ENCODE peak calls at places on chromosomes 13 and 19, in ten cellular contexts. One of them, this sample, is unnamed.

GRCh38 chr19:2962018-2962670 is 15.2 kb upstream of the TLE6 start:
- DNase-seq in retina: peak
- DNase-seq in foreskin fibroblast: peak
- DNase-seq in activated T-helper 2 cell treated with anti-CD3 and anti-CD28 coated beads, Interferon-gamma antibody, Interleukin-2, Interleukin-4, amounts not matched to agents 10 μg/mL and 5 μg/mL and 100 μg/mL, durations not matched to agents 14 hours and 24 hours and 36 hours: peak
- DNase-seq in left colon: no peak
- DNase-seq in adrenal gland: no peak
- DNase-seq in stimulated activated CD8-positive, alpha-beta memory T cell treated with anti-CD3 and anti-CD28 coated beads, Interleukin-7, amount 100 ng/mL, for 1 hour: no peak
- DNase-seq in heart right ventricle: peak
- DNase-seq in NCI-H774: peak
- DNase-seq in Peyer's patch: no peak
- DNase-seq in this sample: peak

GRCh38 chr13:29479716-29480492 is 115.6 kb downstream of the SLC7A1 start:
- DNase-seq in retina: no peak
- DNase-seq in foreskin fibroblast: no peak
- DNase-seq in activated T-helper 2 cell treated with anti-CD3 and anti-CD28 coated beads, Interferon-gamma antibody, Interleukin-2, Interleukin-4, amounts not matched to agents 10 μg/mL and 5 μg/mL and 100 μg/mL, durations not matched to agents 14 hours and 24 hours and 36 hours: no peak
- DNase-seq in left colon: no peak
- DNase-seq in adrenal gland: no peak
- DNase-seq in stimulated activated CD8-positive, alpha-beta memory T cell treated with anti-CD3 and anti-CD28 coated beads, Interleukin-7, amount 100 ng/mL, for 1 hour: no peak
- DNase-seq in heart right ventricle: no peak
- DNase-seq in NCI-H774: no peak
- DNase-seq in Peyer's patch: no peak
- DNase-seq in this sample: no peak

GRCh38 chr19:48480151-48480475 is 10.9 kb downstream of the CYTH2 start:
- DNase-seq in retina: peak
- DNase-seq in foreskin fibroblast: peak
- DNase-seq in activated T-helper 2 cell treated with anti-CD3 and anti-CD28 coated beads, Interferon-gamma antibody, Interleukin-2, Interleukin-4, amounts not matched to agents 10 μg/mL and 5 μg/mL and 100 μg/mL, durations not matched to agents 14 hours and 24 hours and 36 hours: no peak
- DNase-seq in left colon: peak
- DNase-seq in adrenal gland: no peak
- DNase-seq in stimulated activated CD8-positive, alpha-beta memory T cell treated with anti-CD3 and anti-CD28 coated beads, Interleukin-7, amount 100 ng/mL, for 1 hour: no peak
- DNase-seq in heart right ventricle: peak
- DNase-seq in NCI-H774: no peak
- DNase-seq in Peyer's patch: no peak
- DNase-seq in this sample: no peak

GRCh38 chr19:2113436-2114211 is 16.9 kb downstream of the IZUMO4 start:
- DNase-seq in retina: no peak
- DNase-seq in foreskin fibroblast: no peak
- DNase-seq in activated T-helper 2 cell treated with anti-CD3 and anti-CD28 coated beads, Interferon-gamma antibody, Interleukin-2, Interleukin-4, amounts not matched to agents 10 μg/mL and 5 μg/mL and 100 μg/mL, durations not matched to agents 14 hours and 24 hours and 36 hours: no peak
- DNase-seq in left colon: no peak
- DNase-seq in adrenal gland: no peak
- DNase-seq in stimulated activated CD8-positive, alpha-beta memory T cell treated with anti-CD3 and anti-CD28 coated beads, Interleukin-7, amount 100 ng/mL, for 1 hour: no peak
- DNase-seq in heart right ventricle: no peak
- DNase-seq in NCI-H774: no peak
- DNase-seq in Peyer's patch: no peak
- DNase-seq in this sample: no peak

GRCh38 chr13:107091386-107091785 is 523.4 kb upstream of the ARGLU1 start:
- DNase-seq in retina: no peak
- DNase-seq in foreskin fibroblast: no peak
- DNase-seq in activated T-helper 2 cell treated with anti-CD3 and anti-CD28 coated beads, Interferon-gamma antibody, Interleukin-2, Interleukin-4, amounts not matched to agents 10 μg/mL and 5 μg/mL and 100 μg/mL, durations not matched to agents 14 hours and 24 hours and 36 hours: no peak
- DNase-seq in left colon: no peak
- DNase-seq in adrenal gland: no peak
- DNase-seq in stimulated activated CD8-positive, alpha-beta memory T cell treated with anti-CD3 and anti-CD28 coated beads, Interleukin-7, amount 100 ng/mL, for 1 hour: no peak
- DNase-seq in heart right ventricle: no peak
- DNase-seq in NCI-H774: no peak
- DNase-seq in Peyer's patch: no peak
- DNase-seq in this sample: no peak

GRCh38 chr19:54916822-54917221 is 10.9 kb downstream of the NCR1 start:
- DNase-seq in retina: no peak
- DNase-seq in foreskin fibroblast: no peak
- DNase-seq in activated T-helper 2 cell treated with anti-CD3 and anti-CD28 coated beads, Interferon-gamma antibody, Interleukin-2, Interleukin-4, amounts not matched to agents 10 μg/mL and 5 μg/mL and 100 μg/mL, durations not matched to agents 14 hours and 24 hours and 36 hours: no peak
- DNase-seq in left colon: no peak
- DNase-seq in adrenal gland: no peak
- DNase-seq in stimulated activated CD8-positive, alpha-beta memory T cell treated with anti-CD3 and anti-CD28 coated beads, Interleukin-7, amount 100 ng/mL, for 1 hour: no peak
- DNase-seq in heart right ventricle: no peak
- DNase-seq in NCI-H774: no peak
- DNase-seq in Peyer's patch: no peak
- DNase-seq in this sample: peak

GRCh38 chr13:109479991-109480696 is 306.2 kb downstream of the IRS2 start:
- DNase-seq in retina: no peak
- DNase-seq in foreskin fibroblast: peak
- DNase-seq in activated T-helper 2 cell treated with anti-CD3 and anti-CD28 coated beads, Interferon-gamma antibody, Interleukin-2, Interleukin-4, amounts not matched to agents 10 μg/mL and 5 μg/mL and 100 μg/mL, durations not matched to agents 14 hours and 24 hours and 36 hours: no peak
- DNase-seq in left colon: no peak
- DNase-seq in adrenal gland: peak
- DNase-seq in stimulated activated CD8-positive, alpha-beta memory T cell treated with anti-CD3 and anti-CD28 coated beads, Interleukin-7, amount 100 ng/mL, for 1 hour: no peak
- DNase-seq in heart right ventricle: no peak
- DNase-seq in NCI-H774: no peak
- DNase-seq in Peyer's patch: no peak
- DNase-seq in this sample: no peak

GRCh38 chr19:51546650-51547396 is 15.4 kb upstream of the SIGLEC6 start:
- DNase-seq in retina: no peak
- DNase-seq in foreskin fibroblast: no peak
- DNase-seq in activated T-helper 2 cell treated with anti-CD3 and anti-CD28 coated beads, Interferon-gamma antibody, Interleukin-2, Interleukin-4, amounts not matched to agents 10 μg/mL and 5 μg/mL and 100 μg/mL, durations not matched to agents 14 hours and 24 hours and 36 hours: no peak
- DNase-seq in left colon: no peak
- DNase-seq in adrenal gland: no peak
- DNase-seq in stimulated activated CD8-positive, alpha-beta memory T cell treated with anti-CD3 and anti-CD28 coated beads, Interleukin-7, amount 100 ng/mL, for 1 hour: no peak
- DNase-seq in heart right ventricle: no peak
- DNase-seq in NCI-H774: no peak
- DNase-seq in Peyer's patch: no peak
- DNase-seq in this sample: no peak

GRCh38 chr19:8308891-8309291 is 733 bp upstream of the CD320 start:
- DNase-seq in retina: no peak
- DNase-seq in foreskin fibroblast: no peak
- DNase-seq in activated T-helper 2 cell treated with anti-CD3 and anti-CD28 coated beads, Interferon-gamma antibody, Interleukin-2, Interleukin-4, amounts not matched to agents 10 μg/mL and 5 μg/mL and 100 μg/mL, durations not matched to agents 14 hours and 24 hours and 36 hours: no peak
- DNase-seq in left colon: peak
- DNase-seq in adrenal gland: peak
- DNase-seq in stimulated activated CD8-positive, alpha-beta memory T cell treated with anti-CD3 and anti-CD28 coated beads, Interleukin-7, amount 100 ng/mL, for 1 hour: no peak
- DNase-seq in heart right ventricle: peak
- DNase-seq in NCI-H774: no peak
- DNase-seq in Peyer's patch: no peak
- DNase-seq in this sample: no peak

GRCh38 chr19:38079926-38080380 is 144.1 kb downstream of the DPF1 start:
- DNase-seq in retina: no peak
- DNase-seq in foreskin fibroblast: peak
- DNase-seq in activated T-helper 2 cell treated with anti-CD3 and anti-CD28 coated beads, Interferon-gamma antibody, Interleukin-2, Interleukin-4, amounts not matched to agents 10 μg/mL and 5 μg/mL and 100 μg/mL, durations not matched to agents 14 hours and 24 hours and 36 hours: no peak
- DNase-seq in left colon: no peak
- DNase-seq in adrenal gland: no peak
- DNase-seq in stimulated activated CD8-positive, alpha-beta memory T cell treated with anti-CD3 and anti-CD28 coated beads, Interleukin-7, amount 100 ng/mL, for 1 hour: no peak
- DNase-seq in heart right ventricle: no peak
- DNase-seq in NCI-H774: peak
- DNase-seq in Peyer's patch: no peak
- DNase-seq in this sample: peak

GRCh38 chr19:15288146-15288963 is 44.0 kb downstream of the BRD4 start:
- DNase-seq in retina: peak
- DNase-seq in foreskin fibroblast: no peak
- DNase-seq in activated T-helper 2 cell treated with anti-CD3 and anti-CD28 coated beads, Interferon-gamma antibody, Interleukin-2, Interleukin-4, amounts not matched to agents 10 μg/mL and 5 μg/mL and 100 μg/mL, durations not matched to agents 14 hours and 24 hours and 36 hours: no peak
- DNase-seq in left colon: peak
- DNase-seq in adrenal gland: no peak
- DNase-seq in stimulated activated CD8-positive, alpha-beta memory T cell treated with anti-CD3 and anti-CD28 coated beads, Interleukin-7, amount 100 ng/mL, for 1 hour: no peak
- DNase-seq in heart right ventricle: no peak
- DNase-seq in NCI-H774: no peak
- DNase-seq in Peyer's patch: no peak
- DNase-seq in this sample: peak

GRCh38 chr19:14906711-14907110 is 20.8 kb upstream of the OR7A17 start:
- DNase-seq in retina: no peak
- DNase-seq in foreskin fibroblast: no peak
- DNase-seq in activated T-helper 2 cell treated with anti-CD3 and anti-CD28 coated beads, Interferon-gamma antibody, Interleukin-2, Interleukin-4, amounts not matched to agents 10 μg/mL and 5 μg/mL and 100 μg/mL, durations not matched to agents 14 hours and 24 hours and 36 hours: no peak
- DNase-seq in left colon: no peak
- DNase-seq in adrenal gland: no peak
- DNase-seq in stimulated activated CD8-positive, alpha-beta memory T cell treated with anti-CD3 and anti-CD28 coated beads, Interleukin-7, amount 100 ng/mL, for 1 hour: no peak
- DNase-seq in heart right ventricle: no peak
- DNase-seq in NCI-H774: no peak
- DNase-seq in Peyer's patch: no peak
- DNase-seq in this sample: no peak

GRCh38 chr13:28582225-28582891 is 76.6 kb upstream of the POMP start:
- DNase-seq in retina: no peak
- DNase-seq in foreskin fibroblast: no peak
- DNase-seq in activated T-helper 2 cell treated with anti-CD3 and anti-CD28 coated beads, Interferon-gamma antibody, Interleukin-2, Interleukin-4, amounts not matched to agents 10 μg/mL and 5 μg/mL and 100 μg/mL, durations not matched to agents 14 hours and 24 hours and 36 hours: no peak
- DNase-seq in left colon: no peak
- DNase-seq in adrenal gland: no peak
- DNase-seq in stimulated activated CD8-positive, alpha-beta memory T cell treated with anti-CD3 and anti-CD28 coated beads, Interleukin-7, amount 100 ng/mL, for 1 hour: no peak
- DNase-seq in heart right ventricle: no peak
- DNase-seq in NCI-H774: no peak
- DNase-seq in Peyer's patch: no peak
- DNase-seq in this sample: no peak

GRCh38 chr13:74836628-74837027 is 645.3 kb downstream of the TBC1D4 start:
- DNase-seq in retina: no peak
- DNase-seq in foreskin fibroblast: no peak
- DNase-seq in activated T-helper 2 cell treated with anti-CD3 and anti-CD28 coated beads, Interferon-gamma antibody, Interleukin-2, Interleukin-4, amounts not matched to agents 10 μg/mL and 5 μg/mL and 100 μg/mL, durations not matched to agents 14 hours and 24 hours and 36 hours: no peak
- DNase-seq in left colon: no peak
- DNase-seq in adrenal gland: no peak
- DNase-seq in stimulated activated CD8-positive, alpha-beta memory T cell treated with anti-CD3 and anti-CD28 coated beads, Interleukin-7, amount 100 ng/mL, for 1 hour: no peak
- DNase-seq in heart right ventricle: no peak
- DNase-seq in NCI-H774: no peak
- DNase-seq in Peyer's patch: no peak
- DNase-seq in this sample: no peak

GRCh38 chr19:2391118-2391725 is 31.2 kb downstream of the TMPRSS9 start:
- DNase-seq in retina: peak
- DNase-seq in foreskin fibroblast: peak
- DNase-seq in activated T-helper 2 cell treated with anti-CD3 and anti-CD28 coated beads, Interferon-gamma antibody, Interleukin-2, Interleukin-4, amounts not matched to agents 10 μg/mL and 5 μg/mL and 100 μg/mL, durations not matched to agents 14 hours and 24 hours and 36 hours: peak
- DNase-seq in left colon: peak
- DNase-seq in adrenal gland: no peak
- DNase-seq in stimulated activated CD8-positive, alpha-beta memory T cell treated with anti-CD3 and anti-CD28 coated beads, Interleukin-7, amount 100 ng/mL, for 1 hour: peak
- DNase-seq in heart right ventricle: peak
- DNase-seq in NCI-H774: peak
- DNase-seq in Peyer's patch: no peak
- DNase-seq in this sample: no peak

GRCh38 chr13:95341441-95341840 is 40.2 kb upstream of the ABCC4 start:
- DNase-seq in retina: no peak
- DNase-seq in foreskin fibroblast: no peak
- DNase-seq in activated T-helper 2 cell treated with anti-CD3 and anti-CD28 coated beads, Interferon-gamma antibody, Interleukin-2, Interleukin-4, amounts not matched to agents 10 μg/mL and 5 μg/mL and 100 μg/mL, durations not matched to agents 14 hours and 24 hours and 36 hours: no peak
- DNase-seq in left colon: no peak
- DNase-seq in adrenal gland: no peak
- DNase-seq in stimulated activated CD8-positive, alpha-beta memory T cell treated with anti-CD3 and anti-CD28 coated beads, Interleukin-7, amount 100 ng/mL, for 1 hour: no peak
- DNase-seq in heart right ventricle: no peak
- DNase-seq in NCI-H774: no peak
- DNase-seq in Peyer's patch: no peak
- DNase-seq in this sample: no peak

GRCh38 chr19:2494447-2495129 is 18.7 kb downstream of the GADD45B start:
- DNase-seq in retina: peak
- DNase-seq in foreskin fibroblast: peak
- DNase-seq in activated T-helper 2 cell treated with anti-CD3 and anti-CD28 coated beads, Interferon-gamma antibody, Interleukin-2, Interleukin-4, amounts not matched to agents 10 μg/mL and 5 μg/mL and 100 μg/mL, durations not matched to agents 14 hours and 24 hours and 36 hours: peak
- DNase-seq in left colon: peak
- DNase-seq in adrenal gland: peak
- DNase-seq in stimulated activated CD8-positive, alpha-beta memory T cell treated with anti-CD3 and anti-CD28 coated beads, Interleukin-7, amount 100 ng/mL, for 1 hour: peak
- DNase-seq in heart right ventricle: peak
- DNase-seq in NCI-H774: peak
- DNase-seq in Peyer's patch: peak
- DNase-seq in this sample: peak

GRCh38 chr19:1131718-1132552 is 28.1 kb downstream of the GPX4 start:
- DNase-seq in retina: peak
- DNase-seq in foreskin fibroblast: peak
- DNase-seq in activated T-helper 2 cell treated with anti-CD3 and anti-CD28 coated beads, Interferon-gamma antibody, Interleukin-2, Interleukin-4, amounts not matched to agents 10 μg/mL and 5 μg/mL and 100 μg/mL, durations not matched to agents 14 hours and 24 hours and 36 hours: peak
- DNase-seq in left colon: peak
- DNase-seq in adrenal gland: peak
- DNase-seq in stimulated activated CD8-positive, alpha-beta memory T cell treated with anti-CD3 and anti-CD28 coated beads, Interleukin-7, amount 100 ng/mL, for 1 hour: peak
- DNase-seq in heart right ventricle: peak
- DNase-seq in NCI-H774: peak
- DNase-seq in Peyer's patch: peak
- DNase-seq in this sample: peak

GRCh38 chr13:57557979-57558529 is 73.5 kb upstream of the PCDH17 start:
- DNase-seq in retina: peak
- DNase-seq in foreskin fibroblast: no peak
- DNase-seq in activated T-helper 2 cell treated with anti-CD3 and anti-CD28 coated beads, Interferon-gamma antibody, Interleukin-2, Interleukin-4, amounts not matched to agents 10 μg/mL and 5 μg/mL and 100 μg/mL, durations not matched to agents 14 hours and 24 hours and 36 hours: no peak
- DNase-seq in left colon: no peak
- DNase-seq in adrenal gland: no peak
- DNase-seq in stimulated activated CD8-positive, alpha-beta memory T cell treated with anti-CD3 and anti-CD28 coated beads, Interleukin-7, amount 100 ng/mL, for 1 hour: no peak
- DNase-seq in heart right ventricle: no peak
- DNase-seq in NCI-H774: no peak
- DNase-seq in Peyer's patch: no peak
- DNase-seq in this sample: no peak

GRCh38 chr13:20332361-20333096 is 100.4 kb upstream of the GJB6 start:
- DNase-seq in retina: no peak
- DNase-seq in foreskin fibroblast: peak
- DNase-seq in activated T-helper 2 cell treated with anti-CD3 and anti-CD28 coated beads, Interferon-gamma antibody, Interleukin-2, Interleukin-4, amounts not matched to agents 10 μg/mL and 5 μg/mL and 100 μg/mL, durations not matched to agents 14 hours and 24 hours and 36 hours: no peak
- DNase-seq in left colon: no peak
- DNase-seq in adrenal gland: no peak
- DNase-seq in stimulated activated CD8-positive, alpha-beta memory T cell treated with anti-CD3 and anti-CD28 coated beads, Interleukin-7, amount 100 ng/mL, for 1 hour: no peak
- DNase-seq in heart right ventricle: no peak
- DNase-seq in NCI-H774: no peak
- DNase-seq in Peyer's patch: no peak
- DNase-seq in this sample: no peak

GRCh38 chr13:76641056-76641455 is 245.1 kb downstream of the KCTD12 start:
- DNase-seq in retina: no peak
- DNase-seq in foreskin fibroblast: peak
- DNase-seq in activated T-helper 2 cell treated with anti-CD3 and anti-CD28 coated beads, Interferon-gamma antibody, Interleukin-2, Interleukin-4, amounts not matched to agents 10 μg/mL and 5 μg/mL and 100 μg/mL, durations not matched to agents 14 hours and 24 hours and 36 hours: no peak
- DNase-seq in left colon: no peak
- DNase-seq in adrenal gland: no peak
- DNase-seq in stimulated activated CD8-positive, alpha-beta memory T cell treated with anti-CD3 and anti-CD28 coated beads, Interleukin-7, amount 100 ng/mL, for 1 hour: no peak
- DNase-seq in heart right ventricle: no peak
- DNase-seq in NCI-H774: no peak
- DNase-seq in Peyer's patch: no peak
- DNase-seq in this sample: no peak

GRCh38 chr19:10764340-10764894 is 46.5 kb downstream of the DNM2 start:
- DNase-seq in retina: no peak
- DNase-seq in foreskin fibroblast: no peak
- DNase-seq in activated T-helper 2 cell treated with anti-CD3 and anti-CD28 coated beads, Interferon-gamma antibody, Interleukin-2, Interleukin-4, amounts not matched to agents 10 μg/mL and 5 μg/mL and 100 μg/mL, durations not matched to agents 14 hours and 24 hours and 36 hours: no peak
- DNase-seq in left colon: peak
- DNase-seq in adrenal gland: no peak
- DNase-seq in stimulated activated CD8-positive, alpha-beta memory T cell treated with anti-CD3 and anti-CD28 coated beads, Interleukin-7, amount 100 ng/mL, for 1 hour: no peak
- DNase-seq in heart right ventricle: no peak
- DNase-seq in NCI-H774: no peak
- DNase-seq in Peyer's patch: peak
- DNase-seq in this sample: no peak

GRCh38 chr13:43077446-43077845 is 54.1 kb downstream of the DNAJC15 start:
- DNase-seq in retina: no peak
- DNase-seq in foreskin fibroblast: no peak
- DNase-seq in activated T-helper 2 cell treated with anti-CD3 and anti-CD28 coated beads, Interferon-gamma antibody, Interleukin-2, Interleukin-4, amounts not matched to agents 10 μg/mL and 5 μg/mL and 100 μg/mL, durations not matched to agents 14 hours and 24 hours and 36 hours: no peak
- DNase-seq in left colon: no peak
- DNase-seq in adrenal gland: no peak
- DNase-seq in stimulated activated CD8-positive, alpha-beta memory T cell treated with anti-CD3 and anti-CD28 coated beads, Interleukin-7, amount 100 ng/mL, for 1 hour: no peak
- DNase-seq in heart right ventricle: no peak
- DNase-seq in NCI-H774: no peak
- DNase-seq in Peyer's patch: no peak
- DNase-seq in this sample: no peak

This sample was measured in GM06990.